ENCODE peak calls at places on chromosome 10, in seven cellular contexts. R is T1000, F is AG08396, V is substantia nigra, C is PC-3, P is aorta, U is A549. N is an unnamed sample.

GRCh38 chr10:32065871-32066270 is 9.6 kb upstream of the KIF5B start:
- DNase-seq in V (peak), F (peak), R (no peak), U (no peak), C (peak), P (no peak), N (peak)

GRCh38 chr10:28942012-28942411 is 264.7 kb downstream of the BAMBI start:
- DNase-seq in R (no peak), P (no peak), U (no peak), F (no peak), V (no peak), C (no peak), N (no peak)

GRCh38 chr10:61902448-61903183 is 1.1 kb downstream of the ARID5B start:
- DNase-seq in F (peak), U (peak), P (peak), C (peak), R (no peak), V (peak), N (peak)

GRCh38 chr10:12993595-12993994 is 7.9 kb downstream of the CCDC3 start:
- DNase-seq in R (no peak), P (no peak), V (no peak), U (no peak), F (no peak), C (no peak), N (no peak)

GRCh38 chr10:5563991-5564536 is 39.3 kb downstream of the CALML3 start:
- DNase-seq in U (no peak), P (no peak), F (peak), R (peak), V (no peak), C (peak), N (peak)

GRCh38 chr10:62083413-62083794 is 181.9 kb downstream of the ARID5B start:
- DNase-seq in C (peak), V (no peak), R (no peak), F (no peak), P (no peak), U (no peak), N (no peak)

GRCh38 chr10:47283848-47284247 is 16.1 kb upstream of the GDF10 start:
- DNase-seq in C (no peak), U (no peak), R (no peak), V (no peak), F (no peak), P (no peak), N (no peak)

GRCh38 chr10:49091450-49092210 is 23.7 kb downstream of the VSTM4 start:
- DNase-seq in F (no peak), U (no peak), R (no peak), V (no peak), P (no peak), C (no peak), N (no peak)

GRCh38 chr10:21497177-21497807 is 28.2 kb downstream of the SKIDA1 start:
- DNase-seq in U (peak), V (peak), C (peak), R (peak), F (peak), P (peak), N (peak)

GRCh38 chr10:69649771-69650550 is 19.9 kb downstream of the FAM241B start:
- DNase-seq in V (no peak), C (peak), F (no peak), R (no peak), U (no peak), P (no peak), N (no peak)